ENCODE peak calls at places on chromosomes 12 and 14, in eight cellular contexts. C is GM12891, X is K562, L is sigmoid colon, W is upper lobe of left lung, S is A549, J is adrenal gland, I is vagina. E is an unnamed sample.

GRCh38 chr12:62977879-62978278 is 42.9 kb upstream of the PPM1H start:
- DNase-seq in C (no peak), X (peak), L (no peak), W (no peak), S (no peak), J (no peak), I (no peak), E (no peak)

GRCh38 chr12:109738878-109739665 is 25.4 kb downstream of the FAM222A start:
- DNase-seq in C (no peak), X (no peak), L (peak), W (no peak), S (no peak), J (peak), I (no peak), E (peak)

GRCh38 chr12:79929065-79929464 is 5.8 kb downstream of the PPP1R12A start:
- DNase-seq in C (no peak), X (no peak), L (no peak), W (no peak), S (no peak), J (no peak), I (no peak), E (no peak)

GRCh38 chr14:54451961-54452360 is 10.8 kb upstream of the CNIH1 start:
- DNase-seq in C (no peak), X (no peak), L (no peak), W (no peak), S (no peak), J (no peak), I (no peak), E (no peak)

GRCh38 chr12:66115083-66115600 is 15.4 kb downstream of the LLPH start:
- DNase-seq in C (no peak), X (no peak), L (no peak), W (no peak), S (no peak), J (no peak), I (no peak), E (no peak)

GRCh38 chr12:82176016-82176415 is 182.2 kb downstream of the CCDC59 start:
- DNase-seq in C (no peak), X (no peak), L (no peak), W (no peak), S (no peak), J (no peak), I (no peak), E (no peak)

GRCh38 chr12:19624401-19624930 is 185.2 kb downstream of the AEBP2 start:
- DNase-seq in C (no peak), X (no peak), L (no peak), W (no peak), S (no peak), J (no peak), I (no peak), E (no peak)

GRCh38 chr14:77212933-77213656 is 31.5 kb downstream of the TMEM63C start:
- DNase-seq in C (peak), X (peak), L (no peak), W (peak), S (peak), J (peak), I (no peak), E (peak)

GRCh38 chr14:26905219-26905618 is 307.4 kb upstream of the NOVA1 start:
- DNase-seq in C (no peak), X (no peak), L (no peak), W (no peak), S (no peak), J (no peak), I (no peak), E (no peak)

GRCh38 chr14:103897075-103897947 is 30.9 kb upstream of the TDRD9 start:
- DNase-seq in C (no peak), X (no peak), L (peak), W (no peak), S (no peak), J (no peak), I (no peak), E (no peak)

GRCh38 chr14:73722581-73722980 is 8.4 kb upstream of the PNMA1 start:
- DNase-seq in C (no peak), X (no peak), L (no peak), W (no peak), S (no peak), J (no peak), I (no peak), E (no peak)

GRCh38 chr14:54138354-54139038 is 181.9 kb upstream of the BMP4 start:
- DNase-seq in C (no peak), X (no peak), L (no peak), W (no peak), S (no peak), J (no peak), I (no peak), E (no peak)

GRCh38 chr12:71780207-71780822 is 25.7 kb downstream of the RAB21 start:
- DNase-seq in C (no peak), X (peak), L (no peak), W (no peak), S (peak), J (peak), I (no peak), E (no peak)

GRCh38 chr14:96852823-96853422 is 55.7 kb downstream of the VRK1 start:
- DNase-seq in C (no peak), X (peak), L (no peak), W (no peak), S (peak), J (no peak), I (no peak), E (no peak)

GRCh38 chr14:90091393-90091792 is 29.6 kb downstream of the KCNK13 start:
- DNase-seq in C (no peak), X (no peak), L (no peak), W (no peak), S (no peak), J (no peak), I (no peak), E (no peak)

GRCh38 chr14:65433646-65434045 is 21.1 kb downstream of the FUT8 start:
- DNase-seq in C (no peak), X (no peak), L (no peak), W (no peak), S (no peak), J (no peak), I (no peak), E (no peak)

GRCh38 chr14:91143862-91144261 is 30.0 kb downstream of the DGLUCY start:
- DNase-seq in C (no peak), X (no peak), L (no peak), W (no peak), S (no peak), J (no peak), I (no peak), E (no peak)

GRCh38 chr12:91382081-91382543 is 199.5 kb upstream of the DCN start:
- DNase-seq in C (peak), X (peak), L (peak), W (no peak), S (peak), J (peak), I (no peak), E (peak)

GRCh38 chr12:22101749-22102243 is 55.8 kb downstream of the CMAS start:
- DNase-seq in C (no peak), X (no peak), L (no peak), W (no peak), S (no peak), J (peak), I (no peak), E (peak)

GRCh38 chr14:66046035-66046434 is 440.1 kb upstream of the CCDC196 start:
- DNase-seq in C (no peak), X (no peak), L (no peak), W (no peak), S (no peak), J (no peak), I (no peak), E (no peak)

GRCh38 chr14:22773162-22774010 is 6.9 kb downstream of the OXA1L start:
- DNase-seq in C (no peak), X (no peak), L (no peak), W (no peak), S (no peak), J (no peak), I (no peak), E (no peak)

GRCh38 chr14:32635103-32635719 is 303.5 kb upstream of the NPAS3 start:
- DNase-seq in C (no peak), X (no peak), L (no peak), W (no peak), S (no peak), J (no peak), I (no peak), E (no peak)

GRCh38 chr14:59882957-59883356 is 12.4 kb upstream of the RTN1 start:
- DNase-seq in C (no peak), X (peak), L (no peak), W (no peak), S (no peak), J (no peak), I (no peak), E (no peak)

GRCh38 chr12:118334241-118334640 is 38.5 kb downstream of the TAOK3 start:
- DNase-seq in C (no peak), X (no peak), L (no peak), W (no peak), S (no peak), J (no peak), I (no peak), E (no peak)

GRCh38 chr12:112906712-112907414 is at the start of gene OAS1:
- DNase-seq in C (peak), X (no peak), L (no peak), W (no peak), S (peak), J (peak), I (peak), E (peak)

GRCh38 chr14:93114068-93114710 is 1.5 kb downstream of the ITPK1 start:
- DNase-seq in C (no peak), X (no peak), L (no peak), W (no peak), S (no peak), J (no peak), I (no peak), E (no peak)

GRCh38 chr12:15662303-15662980 is 126.7 kb downstream of the EPS8 start:
- DNase-seq in C (no peak), X (no peak), L (no peak), W (no peak), S (peak), J (no peak), I (no peak), E (peak)

GRCh38 chr14:105092124-105092911 is 27.1 kb upstream of the GPR132 start:
- DNase-seq in C (no peak), X (no peak), L (peak), W (no peak), S (peak), J (no peak), I (no peak), E (peak)

GRCh38 chr14:92397140-92397815 is 74.3 kb downstream of the SLC24A4 start:
- DNase-seq in C (no peak), X (no peak), L (no peak), W (no peak), S (peak), J (peak), I (no peak), E (peak)

GRCh38 chr12:52498971-52499370 is 5.9 kb upstream of the KRT6A start:
- DNase-seq in C (no peak), X (no peak), L (no peak), W (no peak), S (no peak), J (no peak), I (no peak), E (no peak)

GRCh38 chr12:94704452-94704871 is 54.1 kb upstream of the TMCC3 start:
- DNase-seq in C (no peak), X (no peak), L (no peak), W (no peak), S (peak), J (peak), I (no peak), E (no peak)

GRCh38 chr12:98228619-98229538 is 286.5 kb upstream of the TMPO start:
- DNase-seq in C (no peak), X (no peak), L (no peak), W (no peak), S (no peak), J (no peak), I (no peak), E (no peak)

DNA sequence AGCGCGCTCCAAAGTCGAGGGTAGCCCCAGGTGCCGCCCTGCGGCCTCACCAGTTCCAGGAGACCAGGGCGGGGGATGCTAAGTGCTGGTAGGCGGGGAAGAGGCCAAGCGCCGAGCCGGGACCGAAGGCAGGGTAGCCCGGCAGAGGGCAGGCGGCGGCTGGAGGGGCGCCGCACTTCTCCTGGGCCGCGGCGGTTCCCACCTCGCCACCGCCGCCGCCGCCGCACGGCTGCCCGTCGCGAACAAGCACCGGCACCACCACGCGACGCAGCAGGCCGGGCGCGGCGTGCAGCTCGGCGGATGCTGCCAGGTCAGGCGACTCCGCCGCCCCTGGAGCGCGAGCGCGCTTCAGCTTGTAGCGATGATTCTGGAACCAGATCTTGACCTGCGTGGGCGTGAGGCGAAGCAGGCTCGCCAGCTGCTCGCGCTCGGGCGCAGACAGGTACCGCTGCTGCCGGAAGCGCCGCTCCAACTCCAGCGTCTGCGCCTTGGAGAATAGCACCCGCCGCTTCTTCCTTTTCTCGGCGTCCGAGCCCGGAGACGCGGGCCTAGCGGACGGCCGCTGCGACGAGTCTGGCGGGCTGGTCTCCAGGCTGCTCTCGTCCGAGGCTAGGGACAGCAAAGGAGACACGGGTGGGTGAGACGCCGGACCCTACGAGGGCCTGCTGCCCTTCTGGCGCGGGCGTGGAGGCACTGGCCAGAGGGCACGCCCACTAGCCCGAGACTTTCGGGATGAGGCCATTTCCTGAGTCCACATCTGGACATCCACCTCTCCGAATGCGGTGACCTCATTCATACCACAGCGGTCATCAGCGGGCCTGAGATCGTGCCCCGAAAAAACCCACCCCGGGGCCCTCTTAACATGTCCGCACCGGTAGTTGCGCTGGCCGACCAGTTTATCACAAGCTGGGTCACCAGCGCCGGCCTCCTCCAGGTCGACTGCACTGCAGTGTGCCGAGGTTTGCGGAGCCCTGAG is 1.3 kb downstream of the NKX2-8 start:
- DNase-seq in C (no peak), X (no peak), L (no peak), W (peak), S (peak), J (no peak), I (no peak), E (no peak)
- TF ChIP-seq POLR2A in C (no peak), X (no peak), L (no peak), W (no peak), S (peak), J (no peak), I (no peak), E (no peak)

DNA sequence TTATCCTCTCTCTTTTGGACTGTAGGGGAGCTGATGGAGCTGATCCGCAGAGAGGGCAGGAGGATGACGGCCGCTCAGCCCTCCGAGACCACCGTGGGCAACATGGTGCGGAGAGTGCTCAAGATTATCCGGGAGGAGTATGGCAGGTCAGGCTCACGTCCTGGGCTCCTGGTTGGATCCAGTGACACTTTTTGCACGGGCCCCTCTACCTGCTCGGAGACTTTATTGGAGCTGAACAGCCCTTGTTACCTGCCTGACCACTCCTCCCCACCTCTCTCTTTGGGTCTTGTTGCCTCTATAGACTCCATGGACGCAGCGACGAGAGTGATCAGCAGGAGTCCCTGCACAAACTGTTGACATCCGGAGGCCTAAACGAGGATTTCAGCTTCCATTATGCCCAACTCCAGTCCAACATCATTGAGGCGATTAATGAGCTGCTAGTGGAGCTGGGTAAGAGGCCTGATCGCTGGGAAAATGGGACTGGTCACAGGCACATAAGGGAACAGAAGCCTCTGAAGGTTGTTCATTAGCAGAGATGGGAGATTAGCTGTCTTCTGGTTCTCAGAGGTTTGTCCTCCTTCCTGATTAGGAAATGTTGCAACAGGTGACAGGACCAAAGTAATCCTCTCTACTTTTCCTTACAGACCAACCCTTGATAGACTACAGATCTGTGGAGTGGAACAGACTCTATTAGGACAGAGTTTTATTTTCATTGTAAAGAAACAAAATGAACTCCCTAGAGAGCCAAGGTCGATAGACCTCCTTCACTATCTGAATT is 718 bp downstream of the EIF2B2 start:
- DNase-seq in C (no peak), X (peak), L (no peak), W (no peak), S (no peak), J (no peak), I (no peak), E (no peak)
- TF ChIP-seq POLR2A in C (no peak), X (no peak), L (no peak), W (no peak), S (no peak), J (no peak), I (no peak), E (no peak)

GRCh38 chr12:78864483-78865296 is at the start of gene SYT1:
- DNase-seq in C (no peak), X (no peak), L (peak), W (peak), S (peak), J (no peak), I (peak), E (peak)
- TF ChIP-seq POLR2A in C (no peak), X (no peak), L (no peak), W (no peak), S (peak), J (peak), I (no peak), E (peak)

GRCh38 chr12:9076733-9077575 is 38.8 kb downstream of the A2M start:
- DNase-seq in C (no peak), X (no peak), L (no peak), W (no peak), S (no peak), J (no peak), I (no peak), E (no peak)

GRCh38 chr12:9079082-9079481 is 36.6 kb downstream of the A2M start:
- DNase-seq in C (no peak), X (no peak), L (no peak), W (no peak), S (no peak), J (no peak), I (no peak), E (no peak)

GRCh38 chr12:9081667-9082243 is 34.0 kb downstream of the A2M start:
- DNase-seq in C (no peak), X (no peak), L (no peak), W (no peak), S (no peak), J (no peak), I (no peak), E (no peak)

GRCh38 chr12:9077576-9078031 is 38.1 kb downstream of the A2M start:
- DNase-seq in C (no peak), X (no peak), L (no peak), W (no peak), S (no peak), J (no peak), I (no peak), E (no peak)

GRCh38 chr12:9079883-9080673 is 35.6 kb downstream of the A2M start:
- DNase-seq in C (no peak), X (no peak), L (no peak), W (no peak), S (no peak), J (no peak), I (no peak), E (no peak)
- TF ChIP-seq POLR2A in C (no peak), X (no peak), L (no peak), W (no peak), S (no peak), J (no peak), I (no peak), E (no peak)